ENCODE peak calls at places on chromosome 14, in nine cellular contexts. S, Z, M, N, O, P, W, K and I are unnamed samples.

GRCh38 chr14:89254201-89254919 is 162.7 kb downstream of the FOXN3 start:
- DNase-seq in S (no peak), Z (no peak), M (no peak), N (no peak), O (no peak), P (no peak), W (no peak), K (no peak), I (no peak)

GRCh38 chr14:24334431-24335271 is at the start of gene ADCY4:
- DNase-seq in S (peak; percentile 65), Z (no peak), M (no peak), N (no peak), O (no peak), P (peak; percentile 91), W (peak; percentile 60), K (no peak), I (no peak)

GRCh38 chr14:100739306-100739705 is 12.6 kb downstream of the DLK1 start:
- DNase-seq in S (no peak), Z (no peak), M (no peak), N (no peak), O (no peak), P (no peak), W (no peak), K (no peak), I (no peak)

GRCh38 chr14:93120522-93120921 is 4.8 kb upstream of the ITPK1 start:
- DNase-seq in S (no peak), Z (no peak), M (no peak), N (no peak), O (no peak), P (no peak), W (no peak), K (no peak), I (no peak)

GRCh38 chr14:100669011-100669412 is 57.7 kb upstream of the DLK1 start:
- DNase-seq in S (no peak), Z (no peak), M (no peak), N (no peak), O (no peak), P (no peak), W (no peak), K (no peak), I (no peak)

GRCh38 chr14:72651715-72652114 is 242.2 kb downstream of the DPF3 start:
- DNase-seq in S (no peak), Z (no peak), M (no peak), N (no peak), O (no peak), P (no peak), W (no peak), K (no peak), I (no peak)

GRCh38 chr14:74506408-74506807 is 12.8 kb downstream of the ISCA2 start:
- DNase-seq in S (no peak), Z (no peak), M (no peak), N (no peak), O (no peak), P (no peak), W (no peak), K (no peak), I (no peak)

GRCh38 chr14:105413542-105413886 is 6.1 kb upstream of the MTA1 start:
- DNase-seq in S (no peak), Z (no peak), M (no peak), N (no peak), O (no peak), P (peak; percentile 23), W (no peak), K (no peak), I (no peak)

GRCh38 chr14:80988742-80989429 is 33.5 kb downstream of the TSHR start:
- DNase-seq in S (no peak), Z (no peak), M (no peak), N (no peak), O (no peak), P (no peak), W (no peak), K (peak; percentile 23), I (no peak)